ENCODE peak calls at places on chromosomes 5 and 9, in six cellular contexts. One of them, this sample, is unnamed.

GRCh38 chr9:2741441-2742158 is 24.3 kb downstream of the KCNV2 start:
- DNase-seq in GM12878: no peak
- DNase-seq in SK-N-SH: no peak
- DNase-seq in H1: no peak
- DNase-seq in K562: no peak
- DNase-seq in HepG2: no peak
- DNase-seq in this sample: no peak

GRCh38 chr9:76215066-76215465 is 179.2 kb downstream of the RFK start:
- DNase-seq in GM12878: no peak
- DNase-seq in SK-N-SH: no peak
- DNase-seq in H1: no peak
- DNase-seq in K562: no peak
- DNase-seq in HepG2: no peak
- DNase-seq in this sample: no peak

GRCh38 chr9:91800473-91800872 is 149.6 kb downstream of the ROR2 start:
- DNase-seq in GM12878: no peak
- DNase-seq in SK-N-SH: no peak
- DNase-seq in H1: no peak
- DNase-seq in K562: no peak
- DNase-seq in HepG2: no peak
- DNase-seq in this sample: no peak

GRCh38 chr9:37529111-37529510 is 43.4 kb downstream of the POLR1E start:
- DNase-seq in GM12878: peak; percentile 40
- DNase-seq in SK-N-SH: no peak
- DNase-seq in H1: no peak
- DNase-seq in K562: no peak
- DNase-seq in HepG2: no peak
- DNase-seq in this sample: no peak

GRCh38 chr5:15500326-15500958 is 462 bp downstream of the FBXL7 start:
- DNase-seq in GM12878: no peak
- DNase-seq in SK-N-SH: no peak
- DNase-seq in H1: peak; percentile 79
- DNase-seq in K562: no peak
- DNase-seq in HepG2: no peak
- DNase-seq in this sample: no peak

GRCh38 chr5:152427691-152428090 is 22.6 kb upstream of the NMUR2 start:
- DNase-seq in GM12878: no peak
- DNase-seq in SK-N-SH: no peak
- DNase-seq in H1: no peak
- DNase-seq in K562: no peak
- DNase-seq in HepG2: no peak
- DNase-seq in this sample: no peak

GRCh38 chr9:79111653-79112052 is 460.1 kb upstream of the TLE4 start:
- DNase-seq in GM12878: no peak
- DNase-seq in SK-N-SH: no peak
- DNase-seq in H1: no peak
- DNase-seq in K562: no peak
- DNase-seq in HepG2: no peak
- DNase-seq in this sample: no peak

GRCh38 chr5:141641634-141642278 is 5.0 kb downstream of the RELL2 start:
- DNase-seq in GM12878: no peak
- DNase-seq in SK-N-SH: no peak
- DNase-seq in H1: no peak
- DNase-seq in K562: peak; percentile 56
- DNase-seq in HepG2: no peak
- DNase-seq in this sample: no peak

GRCh38 chr5:109365653-109366052 is 44.1 kb downstream of the PJA2 start:
- DNase-seq in GM12878: no peak
- DNase-seq in SK-N-SH: no peak
- DNase-seq in H1: no peak
- DNase-seq in K562: no peak
- DNase-seq in HepG2: no peak
- DNase-seq in this sample: no peak

GRCh38 chr5:57202811-57203210 is 29.0 kb downstream of the GPBP1 start:
- DNase-seq in GM12878: no peak
- DNase-seq in SK-N-SH: no peak
- DNase-seq in H1: no peak
- DNase-seq in K562: no peak
- DNase-seq in HepG2: no peak
- DNase-seq in this sample: no peak

GRCh38 chr5:93145019-93145418 is 436.0 kb downstream of the NR2F1-AS1 start:
- DNase-seq in GM12878: no peak
- DNase-seq in SK-N-SH: no peak
- DNase-seq in H1: no peak
- DNase-seq in K562: no peak
- DNase-seq in HepG2: no peak
- DNase-seq in this sample: no peak

GRCh38 chr5:14145356-14146334 is 2.5 kb downstream of the TRIO start:
- DNase-seq in GM12878: no peak
- DNase-seq in SK-N-SH: no peak
- DNase-seq in H1: no peak
- DNase-seq in K562: no peak
- DNase-seq in HepG2: no peak
- DNase-seq in this sample: no peak

GRCh38 chr5:136062563-136063274 is 33.9 kb downstream of the TGFBI start:
- DNase-seq in GM12878: no peak
- DNase-seq in SK-N-SH: no peak
- DNase-seq in H1: no peak
- DNase-seq in K562: peak; percentile 78
- DNase-seq in HepG2: peak; percentile 69
- DNase-seq in this sample: peak; percentile 77

GRCh38 chr9:14961372-14962068 is 51.3 kb upstream of the FREM1 start:
- DNase-seq in GM12878: no peak
- DNase-seq in SK-N-SH: no peak
- DNase-seq in H1: no peak
- DNase-seq in K562: peak; percentile 11
- DNase-seq in HepG2: peak; percentile 99
- DNase-seq in this sample: no peak

GRCh38 chr5:101687630-101688029 is 608.5 kb downstream of the SLCO4C1 start:
- DNase-seq in GM12878: no peak
- DNase-seq in SK-N-SH: no peak
- DNase-seq in H1: no peak
- DNase-seq in K562: no peak
- DNase-seq in HepG2: no peak
- DNase-seq in this sample: no peak

GRCh38 chr9:78745996-78746395 is 449.1 kb downstream of the PSAT1 start:
- DNase-seq in GM12878: no peak
- DNase-seq in SK-N-SH: no peak
- DNase-seq in H1: no peak
- DNase-seq in K562: no peak
- DNase-seq in HepG2: no peak
- DNase-seq in this sample: no peak

GRCh38 chr9:136532799-136533774 is 12.8 kb downstream of the NOTCH1 start:
- DNase-seq in GM12878: no peak
- DNase-seq in SK-N-SH: no peak
- DNase-seq in H1: no peak
- DNase-seq in K562: no peak
- DNase-seq in HepG2: no peak
- DNase-seq in this sample: no peak

GRCh38 chr9:1018121-1018520 is 32.0 kb upstream of the DMRT2 start:
- DNase-seq in GM12878: no peak
- DNase-seq in SK-N-SH: no peak
- DNase-seq in H1: peak; percentile 65
- DNase-seq in K562: peak; percentile 12
- DNase-seq in HepG2: peak; percentile 35
- DNase-seq in this sample: peak; percentile 13

GRCh38 chr5:117623042-117623815 is 1048.6 kb upstream of the SEMA6A start:
- DNase-seq in GM12878: no peak
- DNase-seq in SK-N-SH: no peak
- DNase-seq in H1: no peak
- DNase-seq in K562: no peak
- DNase-seq in HepG2: no peak
- DNase-seq in this sample: no peak

GRCh38 chr9:20781086-20781485 is 97.0 kb downstream of the FOCAD start:
- DNase-seq in GM12878: no peak
- DNase-seq in SK-N-SH: no peak
- DNase-seq in H1: no peak
- DNase-seq in K562: no peak
- DNase-seq in HepG2: peak; percentile 72
- DNase-seq in this sample: no peak

GRCh38 chr5:73067213-73067612 is 53.2 kb upstream of the TMEM171 start:
- DNase-seq in GM12878: no peak
- DNase-seq in SK-N-SH: no peak
- DNase-seq in H1: no peak
- DNase-seq in K562: no peak
- DNase-seq in HepG2: no peak
- DNase-seq in this sample: no peak

GRCh38 chr9:36966371-36967097 is 67.5 kb downstream of the PAX5 start:
- DNase-seq in GM12878: no peak
- DNase-seq in SK-N-SH: no peak
- DNase-seq in H1: peak; percentile 35
- DNase-seq in K562: no peak
- DNase-seq in HepG2: no peak
- DNase-seq in this sample: no peak

GRCh38 chr5:73630760-73631159 is 4.8 kb downstream of the ARHGEF28 start:
- DNase-seq in GM12878: no peak
- DNase-seq in SK-N-SH: no peak
- DNase-seq in H1: no peak
- DNase-seq in K562: no peak
- DNase-seq in HepG2: no peak
- DNase-seq in this sample: no peak

GRCh38 chr9:95570150-95570549 is 53.4 kb upstream of the PTCH1 start:
- DNase-seq in GM12878: no peak
- DNase-seq in SK-N-SH: no peak
- DNase-seq in H1: no peak
- DNase-seq in K562: no peak
- DNase-seq in HepG2: no peak
- DNase-seq in this sample: no peak

GRCh38 chr9:134670042-134670525 is 28.5 kb downstream of the COL5A1 start:
- DNase-seq in GM12878: no peak
- DNase-seq in SK-N-SH: no peak
- DNase-seq in H1: no peak
- DNase-seq in K562: no peak
- DNase-seq in HepG2: no peak
- DNase-seq in this sample: no peak

GRCh38 chr5:161703528-161703927 is 18.0 kb downstream of the GABRA6 start:
- DNase-seq in GM12878: no peak
- DNase-seq in SK-N-SH: no peak
- DNase-seq in H1: no peak
- DNase-seq in K562: no peak
- DNase-seq in HepG2: no peak
- DNase-seq in this sample: no peak

GRCh38 chr9:90003046-90003355 is 398.2 kb downstream of the GADD45G start:
- DNase-seq in GM12878: no peak
- DNase-seq in SK-N-SH: no peak
- DNase-seq in H1: no peak
- DNase-seq in K562: no peak
- DNase-seq in HepG2: no peak
- DNase-seq in this sample: no peak

GRCh38 chr5:123454236-123454911 is 31.2 kb upstream of the CEP120 start:
- DNase-seq in GM12878: no peak
- DNase-seq in SK-N-SH: no peak
- DNase-seq in H1: no peak
- DNase-seq in K562: no peak
- DNase-seq in HepG2: no peak
- DNase-seq in this sample: no peak
- H2AFZ ChIP-seq in GM12878: no peak overlapping the region
- H2AFZ ChIP-seq in SK-N-SH: no peak overlapping the region
- H2AFZ ChIP-seq in H1: peak overlapping the region; percentile 55
- H2AFZ ChIP-seq in K562: peak overlapping the region; percentile 78
- H2AFZ ChIP-seq in HepG2: no peak overlapping the region
- H2AFZ ChIP-seq in this sample: no peak overlapping the region

GRCh38 chr5:133458435-133458834 is 153.9 kb downstream of the FSTL4 start:
- DNase-seq in GM12878: no peak
- DNase-seq in SK-N-SH: peak; percentile 78
- DNase-seq in H1: no peak
- DNase-seq in K562: no peak
- DNase-seq in HepG2: no peak
- DNase-seq in this sample: no peak
- TF ChIP-seq SIN3A in GM12878: no peak
- TF ChIP-seq SIN3A in SK-N-SH: no peak
- TF ChIP-seq SIN3A in H1: no peak
- TF ChIP-seq SIN3A in K562: no peak
- TF ChIP-seq SIN3A in HepG2: no peak
- TF ChIP-seq SIN3A in this sample: no peak

DNA sequence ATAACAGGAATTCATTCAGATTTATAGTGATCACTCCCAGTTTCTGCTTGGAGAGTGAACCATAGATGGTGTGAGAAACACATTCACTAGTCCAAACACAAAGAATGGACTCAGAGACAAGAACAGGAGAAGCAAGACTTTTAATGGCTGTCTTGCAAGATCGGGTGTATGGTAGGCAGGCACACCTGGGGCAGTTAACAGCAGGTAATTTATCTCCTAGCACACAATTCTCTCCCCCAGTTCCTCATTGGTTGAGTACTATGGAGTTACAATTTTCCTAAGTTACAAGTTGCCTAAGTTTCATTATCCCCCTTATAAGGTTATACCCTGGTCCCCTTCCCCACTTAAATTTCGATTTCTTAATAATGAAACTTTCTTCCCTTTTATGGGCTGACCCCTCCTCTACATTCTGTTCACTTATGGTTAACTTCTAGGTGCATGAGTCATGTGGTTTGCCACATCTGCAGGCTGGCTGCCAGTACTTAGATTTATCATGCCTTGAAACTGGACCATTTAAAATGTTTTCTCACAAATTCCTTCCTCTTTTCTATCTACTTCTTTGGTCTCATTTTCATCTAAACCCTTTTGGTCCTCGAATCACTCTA is 623.3 kb downstream of the HINT1 start:
- DNase-seq in GM12878: peak; percentile 9
- DNase-seq in SK-N-SH: no peak
- DNase-seq in H1: no peak
- DNase-seq in K562: no peak
- DNase-seq in HepG2: no peak
- DNase-seq in this sample: no peak
- H2AFZ ChIP-seq in GM12878: no peak overlapping the region
- H2AFZ ChIP-seq in SK-N-SH: no peak overlapping the region
- H2AFZ ChIP-seq in H1: no peak overlapping the region
- H2AFZ ChIP-seq in K562: no peak overlapping the region
- H2AFZ ChIP-seq in HepG2: no peak overlapping the region
- H2AFZ ChIP-seq in this sample: peak overlapping the region; percentile 42

DNA sequence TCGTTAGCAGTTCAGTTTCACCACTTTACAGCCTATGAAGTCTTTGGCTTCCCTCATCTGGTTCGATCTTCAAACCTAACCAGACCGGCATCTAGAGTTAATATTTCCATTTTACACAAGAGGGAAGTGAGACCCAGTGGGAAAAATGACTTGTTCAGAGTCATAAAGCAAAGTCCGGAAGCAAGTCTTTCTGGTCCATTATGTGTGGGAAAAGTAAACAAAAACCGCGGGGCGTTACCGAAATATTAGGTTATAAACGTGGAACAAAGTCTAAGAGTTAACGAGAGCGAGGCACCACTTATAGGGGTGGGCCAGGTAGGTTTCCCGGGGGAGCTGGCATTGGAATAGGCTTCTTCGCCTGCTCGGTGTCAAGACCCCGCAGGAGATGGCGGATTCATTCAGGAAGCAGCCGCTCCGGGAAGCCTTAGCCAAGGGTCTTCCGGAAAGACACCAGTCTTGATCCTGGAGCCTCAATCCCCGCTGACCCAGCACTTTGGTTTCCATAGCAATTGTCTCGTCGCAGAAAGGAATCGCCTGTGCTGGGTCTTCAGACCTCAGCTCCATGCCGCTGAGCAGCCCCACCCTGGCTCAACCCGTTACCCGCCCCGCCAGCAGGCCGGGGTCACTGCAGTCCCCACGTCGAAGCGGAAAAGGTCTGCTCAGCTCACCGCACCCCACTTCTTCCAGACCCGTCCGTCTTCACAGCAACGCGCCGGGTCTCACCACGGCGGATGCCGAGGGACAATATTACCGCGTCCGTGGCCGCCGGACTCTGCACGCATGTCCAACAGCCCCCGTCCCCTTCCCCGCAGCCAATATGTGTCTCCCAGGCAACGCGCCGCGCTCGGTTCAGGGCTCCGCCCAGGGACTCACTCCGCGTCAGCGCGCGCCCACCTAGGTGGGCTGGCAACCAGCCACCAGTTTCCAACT is at the start of gene C5orf52:
- DNase-seq in GM12878: peak; percentile 23
- DNase-seq in SK-N-SH: peak; percentile 78
- DNase-seq in H1: no peak
- DNase-seq in K562: no peak
- DNase-seq in HepG2: peak; percentile 47
- DNase-seq in this sample: no peak
- TF ChIP-seq SIN3A in GM12878: no peak
- TF ChIP-seq SIN3A in SK-N-SH: no peak
- TF ChIP-seq SIN3A in H1: no peak
- TF ChIP-seq SIN3A in K562: no peak
- TF ChIP-seq SIN3A in HepG2: no peak
- TF ChIP-seq SIN3A in this sample: no peak